ENCODE peak calls at places on chromosomes 12 and 14, in seven cellular contexts. F is foreskin fibroblast, U is colonic mucosa, Q is mesothelial cell of epicardium, A is kidney, H is AG04450, T is OCI-LY7. Y is an unnamed sample.

GRCh38 chr12:130827432-130827831 is 11.6 kb downstream of the STX2 start:
- DNase-seq in T (no peak), F (no peak), A (no peak), Q (no peak), U (no peak), H (no peak), Y (no peak)

GRCh38 chr12:79019672-79020071 is 155.1 kb downstream of the SYT1 start:
- DNase-seq in H (no peak), U (no peak), Q (no peak), T (no peak), A (no peak), F (no peak), Y (no peak)

GRCh38 chr14:78450945-78451344 is 280.8 kb downstream of the NRXN3 start:
- DNase-seq in H (no peak), Q (no peak), F (no peak), A (no peak), T (no peak), U (no peak), Y (no peak)

GRCh38 chr14:35339761-35340406 is 47.7 kb downstream of the PSMA6 start:
- DNase-seq in Q (no peak), H (no peak), T (peak), U (no peak), A (no peak), F (no peak), Y (peak)

GRCh38 chr12:65799331-65799730 is 25.0 kb upstream of the HMGA2 start:
- DNase-seq in Q (no peak), H (no peak), A (no peak), U (no peak), T (no peak), F (no peak), Y (no peak)

GRCh38 chr12:95788637-95789036 is 1.9 kb downstream of the NTN4 start:
- DNase-seq in U (no peak), H (no peak), F (peak), A (no peak), T (no peak), Q (no peak), Y (no peak)

GRCh38 chr14:95375539-95376109 is 55.9 kb upstream of the CLMN start:
- DNase-seq in A (no peak), F (no peak), U (no peak), Q (no peak), H (no peak), T (no peak), Y (no peak)

GRCh38 chr12:120528861-120529525 is at the start of gene COQ5:
- DNase-seq in Q (peak), F (peak), A (peak), U (peak), T (peak), H (peak), Y (peak)

GRCh38 chr12:83665755-83666154 is 979.0 kb downstream of the TMTC2 start:
- DNase-seq in U (no peak), H (no peak), A (no peak), Q (no peak), T (no peak), F (no peak), Y (no peak)

GRCh38 chr14:22986508-22987054 is 4.2 kb upstream of the AJUBA start:
- DNase-seq in U (peak), Q (peak), F (peak), A (peak), H (peak), T (peak), Y (peak)

GRCh38 chr12:111298583-111299436 is 70.1 kb downstream of the PHETA1 start:
- DNase-seq in U (peak), H (peak), A (peak), T (peak), F (peak), Q (peak), Y (peak)

GRCh38 chr12:51823875-51824565 is 24.5 kb downstream of the FIGNL2 start:
- DNase-seq in F (peak), U (peak), Q (no peak), H (peak), T (peak), A (no peak), Y (no peak)
- TF ChIP-seq CTCF in F (peak), U (peak), Q (no peak), H (peak), T (peak), A (peak), Y (peak)

GRCh38 chr12:102730996-102731395 is 186.0 kb downstream of the PAH start:
- DNase-seq in U (no peak), F (no peak), T (no peak), H (no peak), A (no peak), Q (no peak), Y (no peak)
- TF ChIP-seq CTCF in U (no peak), F (no peak), T (no peak), H (no peak), A (no peak), Q (no peak), Y (no peak)

DNA sequence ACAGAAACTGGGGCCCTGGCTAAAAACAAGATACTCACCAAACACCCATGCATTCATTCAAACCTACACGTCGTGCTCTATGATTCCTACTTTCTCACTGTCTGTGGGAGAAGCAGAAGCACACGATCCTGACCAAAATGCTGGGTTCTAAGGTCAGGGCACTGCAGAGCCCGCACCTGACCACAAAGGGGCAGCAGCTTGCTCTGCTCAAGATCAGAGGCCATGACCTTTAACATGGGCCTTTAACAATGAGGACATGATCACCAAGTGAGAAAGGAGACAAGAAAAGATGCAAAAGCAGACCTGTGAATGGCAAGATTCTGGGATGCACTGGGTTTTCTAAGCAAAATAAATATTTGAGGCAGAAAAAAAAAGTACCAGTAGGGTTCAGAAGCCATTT is 40.1 kb upstream of the VPS33A start:
- DNase-seq in A (no peak), F (no peak), H (no peak), U (no peak), T (peak), Q (no peak), Y (no peak)
- TF ChIP-seq CTCF in A (no peak), F (no peak), H (no peak), U (no peak), T (peak), Q (no peak), Y (no peak)

DNA sequence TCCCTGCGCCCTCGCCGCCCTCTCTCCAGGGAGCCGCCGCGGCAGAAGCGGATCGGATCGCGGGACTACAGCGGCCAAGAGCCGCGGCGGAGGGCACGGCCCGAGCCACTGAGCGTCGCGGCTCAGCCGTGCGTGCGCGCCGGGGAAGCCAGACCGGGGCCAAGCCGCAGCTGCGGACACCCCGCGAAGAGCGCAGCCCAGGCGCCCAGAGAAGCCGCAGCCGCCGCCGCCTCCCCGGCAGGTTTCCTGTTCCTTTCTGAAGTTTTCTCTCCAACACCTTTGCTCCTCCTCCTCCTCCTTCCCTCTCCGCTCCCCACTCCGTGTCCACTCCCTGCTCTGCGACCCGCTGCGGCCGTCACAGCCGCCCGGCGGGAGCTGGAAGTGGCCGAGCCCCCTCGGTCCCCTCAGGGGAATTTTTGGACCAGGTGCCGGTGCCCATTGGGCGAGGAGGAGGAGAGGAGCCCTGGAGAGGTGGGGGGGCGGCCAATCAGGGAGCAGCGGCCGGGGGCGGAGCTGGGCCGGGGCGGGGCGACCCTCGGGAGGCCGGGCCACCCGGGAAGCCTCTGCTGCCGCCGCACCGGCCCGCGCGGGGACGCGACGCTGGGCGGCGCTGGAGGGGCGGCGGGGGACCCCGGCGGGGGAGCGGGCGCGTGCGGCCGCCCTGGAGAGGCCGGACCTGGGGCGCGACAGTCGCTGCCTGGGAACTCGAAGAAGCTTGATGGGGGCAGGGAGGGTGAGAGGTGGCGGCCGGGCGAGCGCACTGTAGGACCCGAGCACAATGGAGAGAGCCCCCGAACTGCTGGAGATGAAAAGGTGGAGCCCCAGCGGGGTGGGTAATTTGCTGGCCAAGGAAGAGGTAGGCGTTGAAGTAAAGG is at the start of gene ITPR2:
- DNase-seq in Q (peak), F (peak), T (peak), H (no peak), U (peak), A (peak), Y (peak)
- TF ChIP-seq CTCF in Q (no peak), F (no peak), T (peak), H (peak), U (no peak), A (peak), Y (peak)

GRCh38 chr14:54685286-54685845 is 118.4 kb downstream of the SAMD4A start:
- DNase-seq in F (no peak), U (no peak), T (no peak), A (no peak), Q (no peak), H (no peak), Y (no peak)
- TF ChIP-seq CTCF in F (no peak), U (no peak), T (no peak), A (no peak), Q (no peak), H (no peak), Y (no peak)

DNA sequence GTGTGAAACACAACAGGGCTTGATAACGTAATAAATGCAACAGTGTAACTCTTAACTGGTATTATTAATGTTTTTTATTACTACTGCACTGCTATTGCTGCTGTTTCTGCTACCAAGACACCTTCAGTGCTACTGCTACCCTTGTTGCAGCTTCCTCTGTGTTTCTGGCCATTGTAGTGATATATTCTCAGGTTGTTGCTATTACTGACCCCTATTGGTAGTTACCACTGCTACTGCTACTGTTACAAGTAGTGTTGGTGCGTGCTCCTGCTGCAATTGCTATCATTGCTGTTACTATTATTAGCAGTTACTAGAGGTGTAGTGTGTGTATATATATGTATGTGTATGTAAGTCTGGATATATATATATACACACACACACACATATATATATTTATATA is 87.2 kb upstream of the PTPRB start:
- DNase-seq in F (no peak), H (no peak), A (no peak), U (no peak), T (peak), Q (no peak), Y (no peak)
- TF ChIP-seq CTCF in F (peak), H (no peak), A (peak), U (no peak), T (peak), Q (no peak), Y (no peak)

DNA sequence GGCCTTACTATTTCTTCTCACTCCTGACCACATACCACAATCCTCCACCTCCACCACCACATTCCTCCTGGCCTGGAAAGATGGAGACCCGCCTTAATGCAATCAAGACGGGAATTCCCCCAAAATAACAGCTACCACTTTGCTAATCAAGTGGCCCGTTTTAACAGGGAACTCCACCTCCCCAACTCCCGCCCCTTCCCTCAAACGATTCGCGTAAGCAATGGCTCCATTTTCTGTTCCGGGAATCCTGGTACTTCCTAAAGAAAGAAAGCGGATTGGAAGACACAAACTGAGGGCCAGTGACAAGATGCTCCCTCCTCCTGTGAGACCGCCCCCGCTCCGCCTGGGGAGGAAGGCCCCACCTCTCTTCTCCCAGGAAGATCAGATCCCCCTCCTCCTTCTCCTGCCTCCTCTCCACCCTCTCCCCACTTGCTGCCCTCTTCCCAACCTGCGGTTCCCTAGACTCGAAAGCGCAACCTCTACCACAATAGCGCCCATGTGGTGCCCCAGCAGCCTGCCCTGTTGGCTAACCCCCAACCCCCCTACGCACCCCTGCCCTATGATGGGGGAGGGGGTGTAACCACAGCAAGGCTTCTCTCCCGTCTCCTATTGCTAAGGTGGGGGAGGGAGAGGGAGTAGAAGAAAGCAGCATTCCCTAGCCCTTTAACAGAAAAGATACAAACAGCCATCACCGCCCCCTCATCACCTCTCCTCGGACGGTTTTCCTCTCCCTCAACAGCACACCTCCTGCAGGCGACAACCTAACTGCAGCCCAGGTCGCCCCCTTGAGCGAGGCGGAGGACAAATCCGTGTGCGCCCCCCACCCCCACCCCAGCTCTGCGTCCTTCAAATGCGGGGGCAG is 777 bp downstream of the ARF3 start:
- DNase-seq in U (peak), F (peak), H (peak), Q (peak), A (peak), T (peak), Y (peak)
- TF ChIP-seq CTCF in U (no peak), F (no peak), H (peak), Q (no peak), A (peak), T (peak), Y (no peak)

GRCh38 chr12:47410862-47411261 is 295.0 kb downstream of the RPAP3 start:
- DNase-seq in A (no peak), Q (no peak), F (no peak), H (no peak), T (no peak), U (no peak), Y (no peak)

GRCh38 chr12:47409310-47409709 is 296.5 kb downstream of the RPAP3 start:
- DNase-seq in H (no peak), Q (no peak), A (no peak), F (no peak), U (no peak), T (no peak), Y (no peak)

GRCh38 chr12:47407730-47408129 is 298.1 kb downstream of the RPAP3 start:
- DNase-seq in U (no peak), H (no peak), A (no peak), T (no peak), F (no peak), Q (no peak), Y (no peak)

GRCh38 chr12:47410383-47410782 is 295.4 kb downstream of the RPAP3 start:
- DNase-seq in T (no peak), U (no peak), Q (no peak), A (no peak), F (no peak), H (no peak), Y (no peak)

GRCh38 chr12:47408171-47408871 is 297.5 kb downstream of the RPAP3 start:
- DNase-seq in U (no peak), A (no peak), Q (no peak), T (peak), H (no peak), F (no peak), Y (peak)
- TF ChIP-seq CTCF in U (no peak), A (peak), Q (no peak), T (peak), H (peak), F (no peak), Y (peak)

GRCh38 chr14:64680013-64680674 is 24.1 kb upstream of the PLEKHG3 start:
- DNase-seq in Q (no peak), T (no peak), H (no peak), A (peak), U (no peak), F (no peak), Y (no peak)
- TF ChIP-seq CTCF in Q (no peak), T (no peak), H (no peak), A (no peak), U (no peak), F (no peak), Y (no peak)